ENCODE peak calls at places on chromosomes 2 and 18, in eight cellular contexts. H, P, S, U, R, J, Y and T are unnamed samples.
A peak's percentile ranks its signal among the peaks of the same experiment; 100 is the strongest.

GRCh38 chr2:208618220-208618619 is 211.6 kb downstream of the PTH2R start:
- DNase-seq in H (no peak), P (no peak), S (no peak), U (no peak), R (no peak), J (no peak), Y (no peak), T (no peak)

GRCh38 chr2:140863713-140864112 is 1267.1 kb downstream of the LRP1B start:
- DNase-seq in H (no peak), P (peak; percentile 85), S (peak; percentile 29), U (no peak), R (no peak), J (peak; percentile 30), Y (peak; percentile 53), T (peak; percentile 13)

GRCh38 chr18:13290856-13291271 is 72.3 kb downstream of the LDLRAD4 start:
- DNase-seq in H (no peak), P (no peak), S (no peak), U (no peak), R (no peak), J (no peak), Y (no peak), T (no peak)

GRCh38 chr2:179861027-179861776 is at the start of gene ZNF385B:
- DNase-seq in H (peak; percentile 17), P (peak; percentile 15), S (peak; percentile 77), U (no peak), R (peak; percentile 46), J (peak; percentile 83), Y (peak; percentile 84), T (no peak)

GRCh38 chr2:18603867-18604572 is 14.7 kb upstream of the NT5C1B start:
- DNase-seq in H (no peak), P (peak; percentile 43), S (peak; percentile 72), U (no peak), R (no peak), J (no peak), Y (no peak), T (no peak)

GRCh38 chr2:96952976-96953610 is 33.3 kb downstream of the FAM178B start:
- DNase-seq in H (peak; percentile 32), P (peak; percentile 64), S (no peak), U (no peak), R (peak; percentile 29), J (no peak), Y (no peak), T (no peak)

GRCh38 chr2:239181601-239182471 is 219.0 kb downstream of the HDAC4 start:
- DNase-seq in H (no peak), P (no peak), S (no peak), U (no peak), R (peak; percentile 6), J (no peak), Y (peak; percentile 67), T (no peak)

GRCh38 chr2:98543842-98544241 is 64.5 kb downstream of the COA5 start:
- DNase-seq in H (no peak), P (no peak), S (no peak), U (no peak), R (no peak), J (no peak), Y (no peak), T (no peak)

GRCh38 chr2:9392895-9393757 is 30.2 kb downstream of the ITGB1BP1 start:
- DNase-seq in H (peak; percentile 74), P (no peak), S (no peak), U (no peak), R (no peak), J (no peak), Y (peak; percentile 38), T (no peak)

GRCh38 chr2:67436221-67436620 is 39.1 kb downstream of the ETAA1 start:
- DNase-seq in H (peak; percentile 94), P (no peak), S (no peak), U (no peak), R (peak; percentile 33), J (no peak), Y (no peak), T (no peak)

GRCh38 chr2:105893011-105893995 is 148.6 kb downstream of the NCK2 start:
- DNase-seq in H (no peak), P (no peak), S (no peak), U (no peak), R (no peak), J (no peak), Y (no peak), T (no peak)

GRCh38 chr18:80251700-80252099 is 4.4 kb upstream of the PARD6G start:
- DNase-seq in H (no peak), P (no peak), S (no peak), U (no peak), R (no peak), J (no peak), Y (no peak), T (no peak)

GRCh38 chr2:215413974-215414373 is 21.9 kb downstream of the FN1 start:
- DNase-seq in H (no peak), P (no peak), S (no peak), U (no peak), R (no peak), J (no peak), Y (no peak), T (no peak)
- H3K36me3 ChIP-seq in H (no peaks in the 10 kb centered on the region), P (peaks cover 25% of the 10 kb centered on the region), S (peaks cover 47% of the 10 kb centered on the region), U (no peaks in the 10 kb centered on the region), R (no peaks in the 10 kb centered on the region), J (no peaks in the 10 kb centered on the region), Y (no peaks in the 10 kb centered on the region), T (no peaks in the 10 kb centered on the region)

DNA sequence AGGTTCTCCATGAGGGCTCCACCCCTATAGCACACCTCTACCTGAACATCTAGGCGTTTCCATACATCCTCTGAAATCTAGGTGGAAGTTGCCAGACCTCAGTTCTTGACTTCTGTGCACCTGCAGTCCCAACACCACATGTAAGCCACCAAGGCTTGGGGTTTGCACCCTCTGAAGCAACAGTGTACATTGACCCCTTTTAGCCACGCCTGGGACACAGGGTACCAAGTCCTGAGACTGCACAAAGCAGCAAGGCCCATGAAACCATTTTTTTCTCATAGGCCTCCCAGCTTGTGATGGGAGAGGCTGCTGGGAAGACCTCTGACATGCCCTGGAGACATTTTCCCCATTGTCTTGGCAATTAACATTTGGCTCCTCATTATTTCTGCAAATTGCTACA is 20.0 kb downstream of the ARL6IP6 start:
- DNase-seq in H (no peak), P (no peak), S (no peak), U (no peak), R (no peak), J (no peak), Y (no peak), T (no peak)
- H3K36me3 ChIP-seq in H (no peaks in the 10 kb centered on the region), P (no peaks in the 10 kb centered on the region), S (peaks cover 29% of the 10 kb centered on the region), U (no peaks in the 10 kb centered on the region), R (no peaks in the 10 kb centered on the region), J (peaks cover 95% of the 10 kb centered on the region), Y (peaks cover 35% of the 10 kb centered on the region), T (peaks cover 3% of the 10 kb centered on the region)

GRCh38 chr2:71072492-71072891 is 4.0 kb downstream of the NAGK start:
- DNase-seq in H (no peak), P (no peak), S (no peak), U (no peak), R (no peak), J (no peak), Y (no peak), T (no peak)
- H3K36me3 ChIP-seq in H (peaks cover 7% of the 10 kb centered on the region), P (peaks cover 22% of the 10 kb centered on the region), S (peaks cover 49% of the 10 kb centered on the region), U (peaks cover 24% of the 10 kb centered on the region), R (no peaks in the 10 kb centered on the region), J (peaks cover 80% of the 10 kb centered on the region), Y (no peaks in the 10 kb centered on the region), T (peaks cover 30% of the 10 kb centered on the region)

GRCh38 chr2:241606186-241606585 is 30.8 kb downstream of the THAP4 start:
- DNase-seq in H (no peak), P (no peak), S (no peak), U (no peak), R (no peak), J (no peak), Y (no peak), T (no peak)

GRCh38 chr2:241609859-241610793 is 26.8 kb downstream of the THAP4 start:
- DNase-seq in H (peak; percentile 91), P (peak; percentile 65), S (no peak), U (peak; percentile 88), R (peak; percentile 87), J (peak; percentile 71), Y (peak; percentile 97), T (peak; percentile 40)

GRCh38 chr2:241611062-241611461 is 25.9 kb downstream of the THAP4 start:
- DNase-seq in H (no peak), P (no peak), S (no peak), U (no peak), R (no peak), J (no peak), Y (no peak), T (no peak)

GRCh38 chr2:241607162-241607885 is 29.6 kb downstream of the THAP4 start:
- DNase-seq in H (no peak), P (no peak), S (no peak), U (no peak), R (no peak), J (no peak), Y (no peak), T (no peak)

DNA sequence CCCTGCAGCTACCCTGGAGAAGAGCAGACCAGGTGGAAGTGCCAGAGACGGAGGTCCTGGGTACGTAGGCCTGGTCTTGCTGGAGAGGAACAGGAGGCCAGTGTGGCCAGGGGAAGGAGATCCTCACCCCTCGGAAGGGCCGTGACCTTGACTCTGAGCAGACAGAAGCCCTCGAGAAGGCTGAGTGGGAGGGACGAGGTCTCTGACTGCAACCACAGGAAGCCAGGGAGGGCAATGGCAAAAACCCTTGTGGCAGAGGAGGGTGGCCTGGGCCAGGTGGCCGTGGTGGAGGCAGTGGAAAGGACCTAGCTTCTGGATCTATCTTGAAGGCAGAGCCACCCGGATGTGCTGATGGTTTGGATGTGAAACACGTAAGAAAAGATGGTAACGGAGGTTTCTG is 28.1 kb downstream of the THAP4 start:
- DNase-seq in H (no peak), P (no peak), S (no peak), U (no peak), R (no peak), J (no peak), Y (no peak), T (no peak)
- H3K36me3 ChIP-seq in H (peaks cover 10% of the 10 kb centered on the region), P (peaks cover 1% of the 10 kb centered on the region), S (peaks cover 20% of the 10 kb centered on the region), U (peaks cover 3% of the 10 kb centered on the region), R (no peaks in the 10 kb centered on the region), J (peaks cover 49% of the 10 kb centered on the region), Y (no peaks in the 10 kb centered on the region), T (peaks cover 16% of the 10 kb centered on the region)

GRCh38 chr2:30261695-30262211 is 30.4 kb downstream of the LBH start:
- DNase-seq in H (no peak), P (no peak), S (no peak), U (no peak), R (no peak), J (no peak), Y (no peak), T (no peak)

GRCh38 chr2:30259827-30260679 is 28.7 kb downstream of the LBH start:
- DNase-seq in H (no peak), P (no peak), S (no peak), U (no peak), R (no peak), J (no peak), Y (no peak), T (no peak)

GRCh38 chr2:30264236-30264635 is 32.9 kb downstream of the LBH start:
- DNase-seq in H (no peak), P (no peak), S (no peak), U (no peak), R (peak; percentile 57), J (no peak), Y (no peak), T (no peak)

GRCh38 chr2:30265441-30266015 is 34.2 kb downstream of the LBH start:
- DNase-seq in H (no peak), P (peak; percentile 71), S (no peak), U (no peak), R (no peak), J (no peak), Y (no peak), T (no peak)

GRCh38 chr2:30262716-30263309 is 31.5 kb downstream of the LBH start:
- DNase-seq in H (no peak), P (no peak), S (no peak), U (no peak), R (no peak), J (no peak), Y (no peak), T (no peak)
- H3K36me3 ChIP-seq in H (peaks cover 17% of the 10 kb centered on the region), P (peaks cover 12% of the 10 kb centered on the region), S (peaks cover 8% of the 10 kb centered on the region), U (peaks cover 21% of the 10 kb centered on the region), R (no peaks in the 10 kb centered on the region), J (no peaks in the 10 kb centered on the region), Y (no peaks in the 10 kb centered on the region), T (peaks cover 4% of the 10 kb centered on the region)